ENCODE peak calls at places on chromosomes 7 and 10, in nine cellular contexts. F, I, K, C, R, L, V, Y and E are unnamed samples.

GRCh38 chr10:71084061-71084817 is 128.1 kb upstream of the UNC5B start:
- DNase-seq in F (no peak), I (no peak), K (no peak), C (peak), R (no peak), L (no peak), V (no peak), Y (no peak), E (no peak)

GRCh38 chr7:47266131-47266706 is 315.7 kb downstream of the TNS3 start:
- DNase-seq in F (peak), I (peak), K (no peak), C (peak), R (peak), L (peak), V (peak), Y (peak), E (peak)

GRCh38 chr10:42877496-42878030 is 95.0 kb downstream of the BMS1 start:
- DNase-seq in F (no peak), I (no peak), K (no peak), C (no peak), R (no peak), L (no peak), V (no peak), Y (no peak), E (no peak)

GRCh38 chr7:157897686-157898085 is 560.9 kb downstream of the DNAJB6 start:
- DNase-seq in F (no peak), I (no peak), K (no peak), C (peak), R (no peak), L (no peak), V (no peak), Y (no peak), E (peak)

GRCh38 chr7:100642534-100642907 is 1.2 kb upstream of the TFR2 start:
- DNase-seq in F (no peak), I (no peak), K (peak), C (peak), R (no peak), L (no peak), V (peak), Y (no peak), E (no peak)

GRCh38 chr10:95767884-95768556 is 12.1 kb downstream of the ENTPD1 start:
- DNase-seq in F (peak), I (no peak), K (no peak), C (no peak), R (peak), L (no peak), V (no peak), Y (no peak), E (no peak)

GRCh38 chr7:147584771-147585193 is 1005.8 kb upstream of the C7orf33 start:
- DNase-seq in F (no peak), I (no peak), K (no peak), C (no peak), R (no peak), L (no peak), V (no peak), Y (no peak), E (peak)

GRCh38 chr10:62812672-62813439 is 3.3 kb downstream of the EGR2 start:
- DNase-seq in F (no peak), I (no peak), K (no peak), C (no peak), R (no peak), L (no peak), V (no peak), Y (no peak), E (no peak)

GRCh38 chr7:38920731-38921130 is 11.7 kb upstream of the VPS41 start:
- DNase-seq in F (no peak), I (no peak), K (no peak), C (no peak), R (no peak), L (no peak), V (no peak), Y (no peak), E (no peak)

GRCh38 chr7:147678943-147679342 is 911.6 kb upstream of the C7orf33 start:
- DNase-seq in F (no peak), I (no peak), K (no peak), C (no peak), R (no peak), L (no peak), V (no peak), Y (no peak), E (no peak)

GRCh38 chr7:30310674-30311362 is 26.4 kb downstream of the ZNRF2 start:
- DNase-seq in F (no peak), I (no peak), K (no peak), C (no peak), R (no peak), L (no peak), V (no peak), Y (no peak), E (no peak)

GRCh38 chr7:1492221-1492620 is 12.0 kb downstream of the INTS1 start:
- DNase-seq in F (no peak), I (no peak), K (no peak), C (no peak), R (no peak), L (no peak), V (no peak), Y (no peak), E (no peak)